ENCODE peak calls at places on chromosomes 7 and 10, in eight cellular contexts. L is heart left ventricle, K is IMR-90, J is fibroblast of lung, X is transverse colon, D is cardiac muscle cell, T is PC-9, U is RWPE1. R is an unnamed sample.

GRCh38 chr7:105067691-105068090 is 53.7 kb downstream of the KMT2E start:
- DNase-seq in J (no peak), L (no peak), T (no peak), X (no peak), U (no peak), D (no peak), K (no peak), R (no peak)

GRCh38 chr7:1716263-1717094 is 46.4 kb downstream of the ELFN1 start:
- DNase-seq in L (peak; percentile 49), K (peak; percentile 40), U (peak; percentile 52), X (no peak), D (peak; percentile 28), T (peak; percentile 40), J (peak; percentile 35), R (no peak)

GRCh38 chr7:8908889-8909288 is 475.5 kb downstream of the NXPH1 start:
- DNase-seq in U (no peak), J (no peak), D (no peak), K (no peak), X (no peak), T (no peak), L (no peak), R (no peak)

GRCh38 chr7:40133561-40134427 is 628 bp downstream of the MPLKIP start:
- DNase-seq in K (peak; percentile 4), J (peak; percentile 28), T (no peak), X (no peak), D (no peak), L (no peak), U (peak; percentile 12), R (peak; percentile 57)

GRCh38 chr10:43258032-43258921 is 8.6 kb downstream of the RASGEF1A start:
- DNase-seq in L (peak; percentile 55), U (no peak), J (no peak), T (no peak), K (no peak), D (no peak), X (no peak), R (no peak)

GRCh38 chr10:102660891-102661613 is 16.8 kb downstream of the TRIM8 start:
- DNase-seq in T (no peak), U (no peak), K (peak; percentile 73), D (no peak), J (peak; percentile 84), X (peak; percentile 84), L (peak; percentile 88), R (peak; percentile 94)

GRCh38 chr7:157309990-157310668 is 26.7 kb upstream of the DNAJB6 start:
- DNase-seq in J (peak; percentile 85), T (peak; percentile 99), X (no peak), D (no peak), K (peak; percentile 96), U (peak; percentile 82), L (no peak), R (no peak)

GRCh38 chr7:17041324-17041723 is 159.5 kb upstream of the AGR3 start:
- DNase-seq in L (no peak), D (no peak), J (peak; percentile 90), X (no peak), U (peak; percentile 37), T (peak; percentile 97), K (peak; percentile 96), R (no peak)

GRCh38 chr7:141676618-141677017 is 25.3 kb downstream of the DENND11 start:
- DNase-seq in T (peak; percentile 67), K (no peak), D (no peak), X (no peak), J (no peak), U (peak; percentile 23), L (no peak), R (no peak)

GRCh38 chr7:43071604-43072003 is 40.8 kb upstream of the HECW1 start:
- DNase-seq in J (peak; percentile 15), L (no peak), K (peak; percentile 1), U (no peak), T (no peak), X (no peak), D (peak; percentile 49), R (peak; percentile 73)

GRCh38 chr10:70593513-70593890 is 9.0 kb downstream of the PRF1 start:
- DNase-seq in T (no peak), K (no peak), U (no peak), J (no peak), L (no peak), X (no peak), D (no peak), R (no peak)

GRCh38 chr7:45525057-45525456 is 49.1 kb upstream of the ADCY1 start:
- DNase-seq in J (no peak), X (no peak), T (no peak), D (no peak), K (no peak), L (no peak), U (no peak), R (no peak)

GRCh38 chr10:20616918-20617801 is 280.0 kb downstream of the NEBL start:
- DNase-seq in J (no peak), X (no peak), L (no peak), U (no peak), T (no peak), D (no peak), K (no peak), R (no peak)

GRCh38 chr7:155017834-155018233 is 14.9 kb upstream of the PAXIP1 start:
- DNase-seq in D (no peak), K (no peak), J (no peak), L (no peak), X (no peak), T (no peak), U (no peak), R (no peak)

GRCh38 chr7:69177941-69178494 is 420.3 kb upstream of the AUTS2 start:
- DNase-seq in D (peak; percentile 7), L (no peak), J (no peak), X (no peak), K (no peak), U (no peak), T (no peak), R (no peak)

GRCh38 chr10:68474021-68474420 is 2.2 kb upstream of the DNA2 start:
- DNase-seq in T (no peak), J (no peak), K (no peak), U (no peak), D (no peak), L (no peak), X (no peak), R (no peak)

GRCh38 chr7:99399597-99399996 is 8.8 kb downstream of the PDAP1 start:
- DNase-seq in K (no peak), J (no peak), X (no peak), U (no peak), T (no peak), D (no peak), L (peak; percentile 32), R (no peak)
- H3K27ac ChIP-seq in K (no peak overlapping the region), J (no peak overlapping the region), X (no peak overlapping the region), U (peak overlapping the region; percentile 64), T (no peak overlapping the region), D (no peak overlapping the region), L (no peak overlapping the region), R (no peak overlapping the region)

GRCh38 chr10:11454958-11455566 is 156.4 kb downstream of the USP6NL start:
- DNase-seq in T (no peak), L (no peak), J (no peak), X (no peak), K (no peak), D (no peak), U (no peak), R (no peak)
- TF ChIP-seq CTCF in T (no peak), L (peak; percentile 19), J (no peak), X (no peak), K (no peak), D (no peak), U (no peak), R (peak; percentile 63)

GRCh38 chr7:94059747-94060146 is 55.6 kb upstream of the BET1 start:
- DNase-seq in T (no peak), D (no peak), X (no peak), J (peak; percentile 73), L (no peak), U (no peak), K (peak; percentile 70), R (peak; percentile 22)

GRCh38 chr7:94061316-94061715 is 57.2 kb upstream of the BET1 start:
- DNase-seq in T (no peak), D (no peak), K (no peak), X (no peak), J (no peak), U (no peak), L (no peak), R (no peak)

GRCh38 chr7:94064541-94065191 is 60.5 kb upstream of the BET1 start:
- DNase-seq in X (no peak), U (no peak), J (peak; percentile 30), D (no peak), K (peak; percentile 54), L (no peak), T (peak; percentile 65), R (no peak)

GRCh38 chr7:94060772-94061171 is 56.6 kb upstream of the BET1 start:
- DNase-seq in T (no peak), L (no peak), D (no peak), U (no peak), X (no peak), K (peak; percentile 82), J (peak; percentile 28), R (no peak)

GRCh38 chr7:94062372-94062771 is 58.2 kb upstream of the BET1 start:
- DNase-seq in U (no peak), L (no peak), X (no peak), K (peak; percentile 47), J (no peak), T (no peak), D (no peak), R (no peak)
- H3K27ac ChIP-seq in U (no peak overlapping the region), L (no peak overlapping the region), X (no peak overlapping the region), K (no peak overlapping the region), J (no peak overlapping the region), T (no peak overlapping the region), D (no peak overlapping the region), R (no peak overlapping the region)

GRCh38 chr7:152025937-152026890 is 740 bp downstream of the GALNT11 start:
- DNase-seq in J (peak; percentile 1), K (no peak), D (no peak), L (no peak), U (no peak), X (no peak), T (no peak), R (no peak)
- TF ChIP-seq CTCF in J (no peak), K (no peak), D (no peak), L (peak; percentile 5), U (no peak), X (no peak), T (peak; percentile 33), R (no peak)

DNA sequence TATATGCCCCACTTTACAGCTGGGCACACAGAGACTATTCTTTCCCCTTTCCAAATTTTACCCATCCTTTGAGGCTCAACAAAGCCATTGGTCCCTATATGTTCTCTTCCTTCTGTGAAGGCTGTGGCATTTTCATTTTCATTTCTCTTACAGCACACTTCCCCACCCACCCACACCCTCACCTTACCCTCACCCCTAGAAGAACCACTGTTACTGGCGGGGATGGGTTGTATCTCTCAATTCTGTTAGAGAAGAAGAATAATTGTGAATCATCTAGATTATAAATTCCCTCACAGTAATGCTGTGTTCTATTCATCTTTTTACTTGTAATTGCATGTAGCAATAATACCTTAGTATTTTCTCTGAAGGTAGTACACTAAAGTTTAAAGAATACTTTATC is 10.2 kb upstream of the CCDC71L start:
- DNase-seq in D (no peak), X (no peak), T (no peak), J (no peak), U (no peak), L (no peak), K (no peak), R (no peak)
- H3K27ac ChIP-seq in D (no peak overlapping the region), X (no peak overlapping the region), T (no peak overlapping the region), J (no peak overlapping the region), U (no peak overlapping the region), L (no peak overlapping the region), K (no peak overlapping the region), R (no peak overlapping the region)